ENCODE peak calls at places on chromosomes 12 and 14, in five cellular contexts. Y is effector memory CD4-positive, alpha-beta T cell; W is fibroblast of lung; Z is K562; V is tibial artery. E is an unnamed sample.

GRCh38 chr12:15863258-15863835 is 18.8 kb upstream of the STRAP start:
- DNase-seq in Y (no peak), W (no peak), Z (no peak), V (no peak), E (no peak)

GRCh38 chr14:64612021-64612380 is 62.2 kb downstream of the PPP1R36 start:
- DNase-seq in Y (no peak), W (no peak), Z (no peak), V (no peak), E (no peak)

GRCh38 chr12:23921099-23921846 is 28.2 kb downstream of the SOX5 start:
- DNase-seq in Y (no peak), W (peak; percentile 5), Z (no peak), V (no peak), E (no peak)

GRCh38 chr12:6373022-6373787 is 2.2 kb downstream of the SCNN1A start:
- DNase-seq in Y (no peak), W (no peak), Z (no peak), V (no peak), E (no peak)

GRCh38 chr14:81305743-81306142 is 85.0 kb upstream of the GTF2A1 start:
- DNase-seq in Y (no peak), W (no peak), Z (no peak), V (no peak), E (no peak)

GRCh38 chr12:25135531-25136154 is 59.3 kb downstream of the DNAI7 start:
- DNase-seq in Y (no peak), W (no peak), Z (no peak), V (no peak), E (no peak)

GRCh38 chr14:52351191-52351560 is 37.1 kb downstream of the PTGER2 start:
- DNase-seq in Y (no peak), W (peak; percentile 84), Z (no peak), V (no peak), E (no peak)

GRCh38 chr12:98062464-98063245 is 452.7 kb upstream of the TMPO start:
- DNase-seq in Y (no peak), W (no peak), Z (no peak), V (no peak), E (no peak)

GRCh38 chr12:68743416-68743815 is 2.6 kb upstream of the SLC35E3 start:
- DNase-seq in Y (no peak), W (no peak), Z (no peak), V (no peak), E (no peak)

GRCh38 chr14:91945776-91946305 is 1.7 kb downstream of the FBLN5 start:
- DNase-seq in Y (no peak), W (no peak), Z (no peak), V (no peak), E (peak; percentile 21)
- H3K4me3 ChIP-seq in Y (no peak overlapping the region), W (peak overlapping the region; percentile 98), Z (no peak overlapping the region), V (peak overlapping the region; percentile 77), E (peak overlapping the region; percentile 56)

GRCh38 chr12:108257004-108257403 is 82.1 kb downstream of the CMKLR1 start:
- DNase-seq in Y (no peak), W (no peak), Z (no peak), V (no peak), E (no peak)
- H3K9me3 ChIP-seq in Y (no peaks in the 10 kb centered on the region), W (no peaks in the 10 kb centered on the region), Z (no peaks in the 10 kb centered on the region), V (peaks cover 29% of the 10 kb centered on the region), E (peaks cover 29% of the 10 kb centered on the region)

GRCh38 chr14:104801284-104802119 is 601 bp downstream of the ZBTB42 start:
- DNase-seq in Y (no peak), W (no peak), Z (no peak), V (no peak), E (no peak)

GRCh38 chr14:104802120-104802912 is 1.4 kb downstream of the ZBTB42 start:
- DNase-seq in Y (no peak), W (no peak), Z (no peak), V (no peak), E (no peak)

GRCh38 chr14:104799239-104799599 is 1.7 kb upstream of the ZBTB42 start:
- DNase-seq in Y (no peak), W (no peak), Z (no peak), V (no peak), E (no peak)

GRCh38 chr14:104799657-104800599 is 973 bp upstream of the ZBTB42 start:
- DNase-seq in Y (peak; percentile 72), W (peak; percentile 78), Z (peak; percentile 86), V (peak; percentile 95), E (peak; percentile 81)

DNA sequence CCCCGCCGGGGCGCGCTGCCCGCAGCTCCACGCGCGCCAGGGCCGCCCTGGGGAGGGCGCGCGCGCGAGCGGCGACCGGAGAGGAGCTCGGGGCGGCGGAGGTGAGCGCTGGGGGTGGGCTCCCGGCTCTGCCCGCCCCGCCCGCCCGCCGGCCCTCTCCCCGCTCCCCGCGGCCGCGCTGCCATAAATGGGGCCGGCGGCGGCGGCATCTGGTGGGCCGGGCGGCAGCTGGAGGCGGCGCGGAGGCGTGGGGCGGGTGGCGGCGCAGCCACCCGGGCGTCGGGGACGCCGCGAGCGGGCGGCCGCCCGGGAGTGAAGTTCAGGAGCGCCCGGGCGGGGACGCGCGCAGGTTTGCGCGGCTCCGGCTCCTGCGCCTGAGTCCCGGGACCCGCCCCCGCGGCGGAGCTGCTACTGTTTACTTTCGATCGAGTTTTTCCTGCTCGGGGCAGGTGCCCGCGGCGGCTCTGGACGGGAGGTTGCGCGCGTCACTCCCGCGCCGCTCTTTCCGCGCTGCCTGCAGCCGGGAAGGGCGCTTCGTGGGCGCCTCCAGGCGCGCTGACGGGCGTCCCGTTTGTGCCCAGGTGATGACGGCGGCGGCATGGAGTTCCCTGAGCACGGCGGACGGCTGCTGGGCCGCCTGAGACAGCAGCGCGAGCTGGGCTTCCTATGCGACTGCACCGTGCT is at the start of gene ZBTB42:
- DNase-seq in Y (peak; percentile 60), W (peak; percentile 39), Z (no peak), V (peak; percentile 84), E (no peak)
- H3K27ac ChIP-seq in Y (peak within 1 kb of the TSS; percentile 63), W (no peak within 1 kb of the TSS), Z (peak within 1 kb of the TSS; percentile 84), V (peak within 1 kb of the TSS; percentile 99), E (peak within 1 kb of the TSS; percentile 96)

GRCh38 chr12:94401326-94401725 is 58.3 kb downstream of the CEP83 start:
- DNase-seq in Y (no peak), W (no peak), Z (no peak), V (no peak), E (no peak)

GRCh38 chr12:94404854-94405253 is 54.8 kb downstream of the CEP83 start:
- DNase-seq in Y (no peak), W (no peak), Z (no peak), V (no peak), E (no peak)

DNA sequence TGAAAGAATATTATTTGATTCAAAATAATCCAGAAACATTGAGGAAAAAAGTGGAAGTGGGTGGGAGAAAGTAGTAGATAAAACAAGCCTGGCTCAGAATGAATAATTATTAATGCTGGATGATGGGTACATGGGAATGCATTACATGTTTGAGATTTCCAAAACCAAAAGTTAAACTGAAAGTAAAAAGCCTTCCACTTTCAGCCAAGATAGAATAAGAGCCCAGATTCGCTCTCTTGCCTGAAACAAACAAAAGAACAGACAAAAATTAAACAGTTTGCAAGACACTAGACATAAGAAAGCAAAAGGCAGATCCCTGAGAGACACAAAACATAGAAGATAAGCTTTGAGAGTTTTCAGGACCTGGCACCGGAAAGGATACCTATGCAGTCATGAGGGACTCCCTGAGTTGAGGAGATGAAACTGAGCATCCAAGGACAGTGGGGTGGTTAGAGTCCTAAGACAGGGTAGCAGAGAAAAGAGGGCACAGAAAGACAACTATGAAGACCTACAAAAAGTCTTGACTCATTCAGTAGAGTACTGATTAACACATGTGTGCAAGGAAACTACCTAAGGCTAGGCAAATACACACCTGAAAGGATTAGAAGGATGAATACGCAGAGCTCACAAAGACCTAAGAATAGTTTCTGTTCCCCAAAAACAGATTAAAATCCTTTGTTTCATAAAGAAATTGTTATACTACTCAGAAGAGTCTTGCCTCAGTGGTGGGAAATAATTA is 54.1 kb downstream of the CEP83 start:
- DNase-seq in Y (no peak), W (peak; percentile 17), Z (no peak), V (no peak), E (no peak)
- H3K4me3 ChIP-seq in Y (no peak overlapping the region), W (peak overlapping the region; percentile 51), Z (no peak overlapping the region), V (peak overlapping the region; percentile 12), E (peak overlapping the region; percentile 4)

DNA sequence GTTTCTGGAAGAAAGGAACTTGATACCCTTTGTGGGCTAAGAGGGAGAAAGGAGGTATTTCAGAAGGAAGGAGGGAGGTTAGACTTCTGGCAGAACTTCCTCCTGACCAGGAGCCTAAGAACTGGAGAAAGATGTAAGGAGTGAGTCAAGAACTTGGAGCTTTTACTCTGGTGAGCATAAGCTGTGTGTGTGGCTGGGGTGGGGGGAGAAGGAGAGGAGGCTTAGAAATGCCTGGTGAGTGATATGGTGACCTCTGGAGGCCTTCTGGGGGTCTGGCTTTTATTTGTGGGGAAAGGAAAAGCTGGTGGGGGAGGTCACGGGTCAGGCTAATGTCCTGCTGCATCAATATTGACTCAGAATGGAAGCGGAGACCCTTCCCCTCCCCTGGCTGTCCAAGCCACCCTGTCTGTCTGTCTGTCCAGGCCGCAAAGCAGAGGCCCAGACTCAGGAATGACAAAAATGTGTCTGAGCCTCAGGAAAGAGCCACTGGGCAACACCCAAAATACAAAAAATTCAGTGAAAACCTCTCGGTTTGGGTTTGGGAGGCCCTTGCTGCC is 4.8 kb downstream of the LRP1 start:
- DNase-seq in Y (no peak), W (peak; percentile 46), Z (no peak), V (no peak), E (no peak)
- H3K9me3 ChIP-seq in Y (no peaks in the 10 kb centered on the region), W (no peaks in the 10 kb centered on the region), Z (no peaks in the 10 kb centered on the region), V (no peaks in the 10 kb centered on the region), E (no peaks in the 10 kb centered on the region)

GRCh38 chr12:57620936-57621496 is 9.8 kb downstream of the ARHGEF25 start:
- DNase-seq in Y (no peak), W (no peak), Z (no peak), V (no peak), E (no peak)
- H3K27ac ChIP-seq in Y (no peak overlapping the region), W (no peak overlapping the region), Z (no peak overlapping the region), V (no peak overlapping the region), E (no peak overlapping the region)

E was measured in right atrium auricular region.